ENCODE peak calls at places on chromosomes 2 and 18, in five cellular contexts. R is cerebellar cortex, I is HuH-7.5, X is epithelial cell of esophagus, K is HT1080. S is an unnamed sample.

GRCh38 chr2:58539973-58540372 is 298.8 kb upstream of the FANCL start:
- DNase-seq in R (no peak), K (no peak), X (peak), I (no peak), S (peak)

GRCh38 chr18:73647391-73647790 is 500.2 kb downstream of the FBXO15 start:
- DNase-seq in K (no peak), I (no peak), X (no peak), R (no peak), S (no peak)

GRCh38 chr2:67572721-67573485 is 175.8 kb downstream of the ETAA1 start:
- DNase-seq in I (no peak), R (no peak), K (no peak), X (no peak), S (no peak)

GRCh38 chr2:175435012-175435411 is 253.5 kb upstream of the ATP5MC3 start:
- DNase-seq in I (no peak), X (peak), R (no peak), K (no peak), S (no peak)

GRCh38 chr18:46278481-46279465 is 174.6 kb downstream of the HAUS1 start:
- DNase-seq in K (peak), X (peak), I (no peak), R (peak), S (no peak)

GRCh38 chr2:231364061-231364460 is 31.4 kb upstream of the B3GNT7 start:
- DNase-seq in R (no peak), K (no peak), X (no peak), I (no peak), S (no peak)

GRCh38 chr18:54737986-54738385 is 90.3 kb upstream of the RAB27B start:
- DNase-seq in X (peak), K (peak), R (no peak), I (no peak), S (no peak)

GRCh38 chr18:7684966-7685365 is 117.8 kb downstream of the PTPRM start:
- DNase-seq in R (no peak), K (peak), X (peak), I (no peak), S (no peak)

GRCh38 chr2:176843208-176843607 is 369.4 kb upstream of the HNRNPA3 start:
- DNase-seq in I (no peak), K (no peak), R (no peak), X (no peak), S (no peak)

GRCh38 chr2:105294844-105295481 is 34.6 kb downstream of the TGFBRAP1 start:
- DNase-seq in I (peak), X (peak), R (peak), K (peak), S (no peak)

GRCh38 chr2:97910403-97911209 is 85.1 kb downstream of the TMEM131 start:
- DNase-seq in I (no peak), X (no peak), K (peak), R (no peak), S (no peak)

GRCh38 chr2:78541088-78541450 is 484.4 kb upstream of the REG3G start:
- DNase-seq in X (no peak), I (no peak), K (no peak), R (no peak), S (no peak)

GRCh38 chr2:48600204-48600813 is 17.3 kb upstream of the GTF2A1L start:
- DNase-seq in K (peak), X (peak), R (peak), I (peak), S (peak)

GRCh38 chr2:101064868-101065549 is 62.9 kb downstream of the RPL31 start:
- DNase-seq in R (no peak), I (peak), K (peak), X (peak), S (no peak)

GRCh38 chr2:143635936-143636335 is 506.7 kb downstream of the ARHGAP15 start:
- DNase-seq in X (no peak), K (no peak), R (peak), I (no peak), S (no peak)

GRCh38 chr2:235394278-235394828 is 99.5 kb upstream of the AGAP1 start:
- DNase-seq in I (no peak), K (peak), X (peak), R (no peak), S (no peak)

GRCh38 chr2:55232084-55232862 is at the start of the genes CLHC1 and RPS27A:
- DNase-seq in X (peak), K (peak), R (peak), I (peak), S (peak)

GRCh38 chr2:102442967-102443828 is 20.2 kb downstream of the IL18RAP start:
- DNase-seq in I (no peak), K (peak), X (peak), R (peak), S (no peak)

GRCh38 chr2:43293744-43294695 is 67.6 kb upstream of the ZFP36L2 start:
- DNase-seq in R (no peak), K (peak), X (peak), I (peak), S (no peak)

GRCh38 chr2:126674075-126674744 is 18.3 kb downstream of the GYPC start:
- DNase-seq in K (no peak), X (no peak), I (no peak), R (no peak), S (no peak)